ENCODE peak calls at places on chromosomes 13 and 19, in five cellular contexts. U, D, J, E and L are unnamed samples.

GRCh38 chr13:49711218-49711863 is 20.1 kb upstream of the EBPL start:
- DNase-seq in D (no peak), E (peak; percentile 95), U (peak; percentile 79), J (peak; percentile 62), L (peak; percentile 94)

GRCh38 chr13:29497137-29497654 is 98.3 kb downstream of the SLC7A1 start:
- DNase-seq in D (no peak), J (no peak), U (peak; percentile 92), E (peak; percentile 70), L (no peak)

GRCh38 chr13:85366759-85367417 is 432.3 kb downstream of the SLITRK6 start:
- DNase-seq in J (no peak), D (no peak), U (peak; percentile 16), E (peak; percentile 44), L (no peak)

GRCh38 chr13:23440821-23441608 is 7.5 kb upstream of the SACS start:
- DNase-seq in E (no peak), U (no peak), D (no peak), J (no peak), L (no peak)

GRCh38 chr13:30134578-30134977 is 172.8 kb downstream of the KATNAL1 start:
- DNase-seq in D (no peak), U (no peak), J (no peak), E (no peak), L (no peak)

GRCh38 chr19:10289167-10289835 is 451 bp upstream of the ICAM5 start:
- DNase-seq in D (no peak), E (peak; percentile 62), J (peak; percentile 44), U (peak; percentile 58), L (no peak)

GRCh38 chr19:41872384-41872774 is 4.7 kb upstream of the CD79A start:
- DNase-seq in J (no peak), E (no peak), U (no peak), D (no peak), L (no peak)

GRCh38 chr13:65836066-65836465 is 1394.1 kb downstream of the PCDH9 start:
- DNase-seq in U (peak; percentile 13), D (no peak), E (no peak), J (no peak), L (no peak)

GRCh38 chr19:38401148-38401547 is 1.7 kb upstream of the FAM98C start:
- DNase-seq in E (peak; percentile 95), D (no peak), U (peak; percentile 48), J (no peak), L (peak; percentile 62)

GRCh38 chr19:38264486-38265212 is at the start of gene SPINT2:
- DNase-seq in U (no peak), J (no peak), D (no peak), E (no peak), L (no peak)

GRCh38 chr19:8505680-8506401 is 3.4 kb upstream of the PRAM1 start:
- DNase-seq in D (peak; percentile 86), U (peak; percentile 74), J (no peak), E (peak; percentile 72), L (peak; percentile 43)

GRCh38 chr13:109336730-109337129 is 449.7 kb downstream of the IRS2 start:
- DNase-seq in E (peak; percentile 56), D (peak; percentile 13), J (no peak), U (peak; percentile 63), L (peak; percentile 94)

GRCh38 chr19:22622901-22623840 is 11.0 kb upstream of the ZNF492 start:
- DNase-seq in J (no peak), D (peak; percentile 29), E (no peak), U (no peak), L (no peak)